ENCODE peak calls at places on chromosomes 13 and 19, in four cellular contexts. One of them, this sample, is unnamed. For H3K27me3, the result is how much of the 10 kb centered on the place peaks cover.

GRCh38 chr13:44140146-44140545 is 233.5 kb upstream of the SERP2 start:
- DNase-seq in H9: peak
- DNase-seq in PC-3: no peak
- DNase-seq in left lung: no peak
- DNase-seq in this sample: no peak

GRCh38 chr13:97921146-97921776 is 32.2 kb upstream of the IPO5 start:
- DNase-seq in H9: no peak
- DNase-seq in left lung: no peak
- DNase-seq in PC-3: no peak
- DNase-seq in this sample: no peak

GRCh38 chr19:45419396-45419795 is 4.3 kb downstream of the ERCC1 start:
- DNase-seq in PC-3: no peak
- DNase-seq in H9: no peak
- DNase-seq in left lung: no peak
- DNase-seq in this sample: no peak

GRCh38 chr13:100875392-100876043 is 200.9 kb upstream of the TMTC4 start:
- DNase-seq in PC-3: peak
- DNase-seq in H9: no peak
- DNase-seq in left lung: no peak
- DNase-seq in this sample: no peak

GRCh38 chr13:72537782-72538181 is 189.6 kb downstream of the MZT1 start:
- DNase-seq in PC-3: no peak
- DNase-seq in H9: no peak
- DNase-seq in left lung: no peak
- DNase-seq in this sample: no peak

GRCh38 chr13:40452741-40453665 is 213.4 kb downstream of the FOXO1 start:
- DNase-seq in H9: no peak
- DNase-seq in PC-3: peak
- DNase-seq in left lung: no peak
- DNase-seq in this sample: no peak

GRCh38 chr13:98541211-98541610 is 35.7 kb downstream of the STK24 start:
- DNase-seq in H9: no peak
- DNase-seq in left lung: no peak
- DNase-seq in PC-3: no peak
- DNase-seq in this sample: no peak

GRCh38 chr13:33114146-33114545 is 97.9 kb downstream of the KL start:
- DNase-seq in left lung: no peak
- DNase-seq in PC-3: no peak
- DNase-seq in H9: no peak
- DNase-seq in this sample: no peak

GRCh38 chr19:45886427-45887310 is 728 bp upstream of the IRF2BP1 start:
- DNase-seq in left lung: peak
- DNase-seq in PC-3: peak
- DNase-seq in H9: peak
- DNase-seq in this sample: peak

GRCh38 chr13:39284801-39285388 is 246.6 kb downstream of the NHLRC3 start:
- DNase-seq in H9: peak
- DNase-seq in left lung: no peak
- DNase-seq in PC-3: no peak
- DNase-seq in this sample: no peak

GRCh38 chr19:57587529-57587928 is 3.6 kb downstream of the ZIK1 start:
- DNase-seq in PC-3: peak
- DNase-seq in H9: no peak
- DNase-seq in left lung: no peak
- DNase-seq in this sample: no peak

GRCh38 chr19:51750381-51751124 is 1.1 kb downstream of the FPR1 start:
- DNase-seq in H9: no peak
- DNase-seq in left lung: no peak
- DNase-seq in PC-3: no peak
- DNase-seq in this sample: no peak

GRCh38 chr13:40170091-40170490 is 496.4 kb downstream of the FOXO1 start:
- DNase-seq in left lung: no peak
- DNase-seq in PC-3: no peak
- DNase-seq in H9: no peak
- DNase-seq in this sample: no peak

GRCh38 chr19:49133621-49134454 is 14.5 kb downstream of the PPFIA3 start:
- DNase-seq in PC-3: no peak
- DNase-seq in H9: peak
- DNase-seq in left lung: peak
- DNase-seq in this sample: no peak

GRCh38 chr13:35700661-35701060 is 224.2 kb upstream of the MAB21L1 start:
- DNase-seq in PC-3: no peak
- DNase-seq in left lung: no peak
- DNase-seq in H9: no peak
- DNase-seq in this sample: no peak

GRCh38 chr19:55678121-55678671 is 3.2 kb downstream of the EPN1 start:
- DNase-seq in H9: no peak
- DNase-seq in PC-3: no peak
- DNase-seq in left lung: peak
- DNase-seq in this sample: no peak
- TF ChIP-seq CTCF in H9: no peak
- TF ChIP-seq CTCF in PC-3: no peak
- TF ChIP-seq CTCF in left lung: no peak
- TF ChIP-seq CTCF in this sample: no peak

GRCh38 chr19:30676990-30677679 is 305.0 kb downstream of the ZNF536 start:
- DNase-seq in left lung: no peak
- DNase-seq in H9: no peak
- DNase-seq in PC-3: no peak
- DNase-seq in this sample: no peak
- H3K27ac ChIP-seq in left lung: no peak
- H3K27ac ChIP-seq in H9: no peak
- H3K27ac ChIP-seq in PC-3: no peak
- H3K27ac ChIP-seq in this sample: no peak

GRCh38 chr19:47824396-47824795 is 2.7 kb downstream of the CRX start:
- DNase-seq in H9: peak
- DNase-seq in left lung: no peak
- DNase-seq in PC-3: no peak
- DNase-seq in this sample: no peak

GRCh38 chr19:47819841-47820244 is 1.9 kb upstream of the CRX start:
- DNase-seq in H9: peak
- DNase-seq in PC-3: no peak
- DNase-seq in left lung: no peak
- DNase-seq in this sample: no peak

GRCh38 chr19:47821460-47822020 is at the start of gene CRX:
- DNase-seq in H9: no peak
- DNase-seq in left lung: no peak
- DNase-seq in PC-3: no peak
- DNase-seq in this sample: no peak

GRCh38 chr19:47820410-47820809 is 1.3 kb upstream of the CRX start:
- DNase-seq in H9: no peak
- DNase-seq in PC-3: no peak
- DNase-seq in left lung: no peak
- DNase-seq in this sample: no peak
- H3K27me3 ChIP-seq in H9: under half
- H3K27me3 ChIP-seq in PC-3: under half
- H3K27me3 ChIP-seq in left lung: half or more
- H3K27me3 ChIP-seq in this sample: under half

DNA sequence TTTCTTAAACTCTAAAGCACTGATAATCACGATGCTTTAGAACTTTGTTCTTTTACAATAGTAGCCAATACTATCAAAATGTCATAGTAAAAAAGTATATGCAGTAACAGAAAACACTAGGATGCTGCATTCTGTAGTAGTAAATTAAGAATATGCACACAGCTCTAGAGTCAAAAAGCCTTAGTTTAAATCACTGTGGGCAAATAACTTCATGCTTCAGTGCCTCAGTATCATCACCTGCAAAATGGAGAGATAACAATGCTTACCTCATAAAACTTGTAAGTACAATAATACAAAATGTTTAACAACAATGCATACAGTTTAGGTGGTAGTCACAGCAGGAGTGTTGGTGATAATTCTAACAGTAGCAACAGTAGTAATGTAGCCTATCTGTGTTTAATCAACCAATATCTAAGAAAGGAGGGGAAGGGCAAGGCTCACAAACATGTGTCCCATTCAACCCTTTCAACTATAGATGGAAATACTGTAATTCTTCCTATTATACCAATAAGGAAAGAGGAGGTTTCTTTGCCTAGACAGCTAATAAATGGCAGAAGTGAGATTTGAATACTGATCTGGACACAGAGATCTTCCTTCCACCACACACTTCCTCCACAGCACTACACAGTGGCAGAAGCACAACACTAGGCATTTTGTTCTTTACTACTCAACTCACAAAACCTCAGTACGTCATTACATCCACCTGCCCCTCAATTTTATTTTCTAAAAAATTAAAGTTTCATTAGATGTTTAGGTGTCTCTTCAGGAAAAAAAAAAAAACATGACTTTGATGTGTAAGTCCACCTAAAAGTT is 4.6 kb downstream of the RBM26 start:
- DNase-seq in H9: no peak
- DNase-seq in left lung: no peak
- DNase-seq in PC-3: no peak
- DNase-seq in this sample: no peak
- TF ChIP-seq CTCF in H9: no peak
- TF ChIP-seq CTCF in left lung: no peak
- TF ChIP-seq CTCF in PC-3: no peak
- TF ChIP-seq CTCF in this sample: no peak